ENCODE peak calls at places on chromosomes 13 and 19, in eight cellular contexts. One of them, this sample, is unnamed.

GRCh38 chr13:114047358-114047881 is 73.5 kb upstream of the C13orf46 start:
- DNase-seq in dorsolateral prefrontal cortex: no peak
- DNase-seq in IMR-90: peak
- DNase-seq in fibroblast of lung: no peak
- DNase-seq in activated naive CD4-positive, alpha-beta T cell treated with anti-CD3 and anti-CD28 coated beads for 36 hours: no peak
- DNase-seq in brain microvascular endothelial cell: no peak
- DNase-seq in aorta: no peak
- DNase-seq in activated CD8-positive, alpha-beta T cell treated with anti-CD3 and anti-CD28 coated beads for 36 hours: no peak
- DNase-seq in this sample: no peak

GRCh38 chr13:32001392-32001768 is 30.2 kb upstream of the FRY start:
- DNase-seq in aorta: no peak
- DNase-seq in brain microvascular endothelial cell: peak
- DNase-seq in fibroblast of lung: peak
- DNase-seq in activated CD8-positive, alpha-beta T cell treated with anti-CD3 and anti-CD28 coated beads for 36 hours: peak
- DNase-seq in IMR-90: peak
- DNase-seq in dorsolateral prefrontal cortex: no peak
- DNase-seq in activated naive CD4-positive, alpha-beta T cell treated with anti-CD3 and anti-CD28 coated beads for 36 hours: peak
- DNase-seq in this sample: peak

GRCh38 chr13:27006519-27007161 is 165.0 kb downstream of the USP12 start:
- DNase-seq in aorta: no peak
- DNase-seq in dorsolateral prefrontal cortex: peak
- DNase-seq in activated CD8-positive, alpha-beta T cell treated with anti-CD3 and anti-CD28 coated beads for 36 hours: peak
- DNase-seq in IMR-90: peak
- DNase-seq in brain microvascular endothelial cell: peak
- DNase-seq in activated naive CD4-positive, alpha-beta T cell treated with anti-CD3 and anti-CD28 coated beads for 36 hours: no peak
- DNase-seq in fibroblast of lung: peak
- DNase-seq in this sample: peak

GRCh38 chr13:65133094-65133493 is 2097.0 kb downstream of the PCDH9 start:
- DNase-seq in IMR-90: no peak
- DNase-seq in aorta: no peak
- DNase-seq in activated naive CD4-positive, alpha-beta T cell treated with anti-CD3 and anti-CD28 coated beads for 36 hours: no peak
- DNase-seq in brain microvascular endothelial cell: no peak
- DNase-seq in activated CD8-positive, alpha-beta T cell treated with anti-CD3 and anti-CD28 coated beads for 36 hours: no peak
- DNase-seq in dorsolateral prefrontal cortex: no peak
- DNase-seq in fibroblast of lung: no peak
- DNase-seq in this sample: no peak

GRCh38 chr13:65032825-65033224 is 2197.3 kb downstream of the PCDH9 start:
- DNase-seq in brain microvascular endothelial cell: no peak
- DNase-seq in aorta: no peak
- DNase-seq in fibroblast of lung: no peak
- DNase-seq in dorsolateral prefrontal cortex: no peak
- DNase-seq in IMR-90: no peak
- DNase-seq in activated naive CD4-positive, alpha-beta T cell treated with anti-CD3 and anti-CD28 coated beads for 36 hours: no peak
- DNase-seq in activated CD8-positive, alpha-beta T cell treated with anti-CD3 and anti-CD28 coated beads for 36 hours: no peak
- DNase-seq in this sample: no peak

GRCh38 chr13:98035373-98035772 is 81.9 kb downstream of the IPO5 start:
- DNase-seq in fibroblast of lung: no peak
- DNase-seq in dorsolateral prefrontal cortex: no peak
- DNase-seq in brain microvascular endothelial cell: no peak
- DNase-seq in activated naive CD4-positive, alpha-beta T cell treated with anti-CD3 and anti-CD28 coated beads for 36 hours: no peak
- DNase-seq in IMR-90: no peak
- DNase-seq in activated CD8-positive, alpha-beta T cell treated with anti-CD3 and anti-CD28 coated beads for 36 hours: no peak
- DNase-seq in aorta: no peak
- DNase-seq in this sample: no peak

GRCh38 chr19:30645946-30646577 is 273.9 kb downstream of the ZNF536 start:
- DNase-seq in dorsolateral prefrontal cortex: no peak
- DNase-seq in aorta: no peak
- DNase-seq in fibroblast of lung: no peak
- DNase-seq in activated CD8-positive, alpha-beta T cell treated with anti-CD3 and anti-CD28 coated beads for 36 hours: no peak
- DNase-seq in brain microvascular endothelial cell: no peak
- DNase-seq in activated naive CD4-positive, alpha-beta T cell treated with anti-CD3 and anti-CD28 coated beads for 36 hours: no peak
- DNase-seq in IMR-90: no peak
- DNase-seq in this sample: no peak

GRCh38 chr13:99374994-99375805 is 68.0 kb upstream of the GPR183 start:
- DNase-seq in activated CD8-positive, alpha-beta T cell treated with anti-CD3 and anti-CD28 coated beads for 36 hours: peak
- DNase-seq in IMR-90: no peak
- DNase-seq in dorsolateral prefrontal cortex: no peak
- DNase-seq in brain microvascular endothelial cell: no peak
- DNase-seq in aorta: peak
- DNase-seq in activated naive CD4-positive, alpha-beta T cell treated with anti-CD3 and anti-CD28 coated beads for 36 hours: no peak
- DNase-seq in fibroblast of lung: no peak
- DNase-seq in this sample: no peak

GRCh38 chr13:90918551-90918950 is 428.9 kb upstream of the MIR17HG start:
- DNase-seq in dorsolateral prefrontal cortex: no peak
- DNase-seq in IMR-90: peak
- DNase-seq in activated CD8-positive, alpha-beta T cell treated with anti-CD3 and anti-CD28 coated beads for 36 hours: no peak
- DNase-seq in aorta: no peak
- DNase-seq in brain microvascular endothelial cell: no peak
- DNase-seq in fibroblast of lung: peak
- DNase-seq in activated naive CD4-positive, alpha-beta T cell treated with anti-CD3 and anti-CD28 coated beads for 36 hours: no peak
- DNase-seq in this sample: no peak

GRCh38 chr19:38270587-38271167 is 6.3 kb downstream of the SPINT2 start:
- DNase-seq in dorsolateral prefrontal cortex: no peak
- DNase-seq in activated naive CD4-positive, alpha-beta T cell treated with anti-CD3 and anti-CD28 coated beads for 36 hours: no peak
- DNase-seq in activated CD8-positive, alpha-beta T cell treated with anti-CD3 and anti-CD28 coated beads for 36 hours: no peak
- DNase-seq in fibroblast of lung: no peak
- DNase-seq in brain microvascular endothelial cell: peak
- DNase-seq in IMR-90: peak
- DNase-seq in aorta: no peak
- DNase-seq in this sample: peak

GRCh38 chr19:23547816-23548430 is 139.1 kb downstream of the ZNF675 start:
- DNase-seq in IMR-90: no peak
- DNase-seq in activated naive CD4-positive, alpha-beta T cell treated with anti-CD3 and anti-CD28 coated beads for 36 hours: no peak
- DNase-seq in dorsolateral prefrontal cortex: no peak
- DNase-seq in activated CD8-positive, alpha-beta T cell treated with anti-CD3 and anti-CD28 coated beads for 36 hours: no peak
- DNase-seq in fibroblast of lung: no peak
- DNase-seq in aorta: no peak
- DNase-seq in brain microvascular endothelial cell: no peak
- DNase-seq in this sample: no peak

GRCh38 chr19:35346193-35347052 is 1.3 kb upstream of the FFAR1 start:
- DNase-seq in dorsolateral prefrontal cortex: peak
- DNase-seq in activated CD8-positive, alpha-beta T cell treated with anti-CD3 and anti-CD28 coated beads for 36 hours: peak
- DNase-seq in fibroblast of lung: no peak
- DNase-seq in brain microvascular endothelial cell: no peak
- DNase-seq in IMR-90: no peak
- DNase-seq in activated naive CD4-positive, alpha-beta T cell treated with anti-CD3 and anti-CD28 coated beads for 36 hours: peak
- DNase-seq in aorta: peak
- DNase-seq in this sample: no peak

GRCh38 chr13:40506592-40507446 is 159.6 kb downstream of the FOXO1 start:
- DNase-seq in activated naive CD4-positive, alpha-beta T cell treated with anti-CD3 and anti-CD28 coated beads for 36 hours: no peak
- DNase-seq in fibroblast of lung: no peak
- DNase-seq in brain microvascular endothelial cell: no peak
- DNase-seq in dorsolateral prefrontal cortex: no peak
- DNase-seq in activated CD8-positive, alpha-beta T cell treated with anti-CD3 and anti-CD28 coated beads for 36 hours: no peak
- DNase-seq in aorta: no peak
- DNase-seq in IMR-90: no peak
- DNase-seq in this sample: no peak

GRCh38 chr19:32372726-32373613 is 27.6 kb downstream of the ZNF507 start:
- DNase-seq in dorsolateral prefrontal cortex: no peak
- DNase-seq in aorta: no peak
- DNase-seq in IMR-90: no peak
- DNase-seq in brain microvascular endothelial cell: peak
- DNase-seq in activated CD8-positive, alpha-beta T cell treated with anti-CD3 and anti-CD28 coated beads for 36 hours: no peak
- DNase-seq in activated naive CD4-positive, alpha-beta T cell treated with anti-CD3 and anti-CD28 coated beads for 36 hours: no peak
- DNase-seq in fibroblast of lung: no peak
- DNase-seq in this sample: no peak

GRCh38 chr19:11263726-11264125 is 1.4 kb upstream of the DOCK6 start:
- DNase-seq in fibroblast of lung: no peak
- DNase-seq in aorta: no peak
- DNase-seq in IMR-90: no peak
- DNase-seq in dorsolateral prefrontal cortex: no peak
- DNase-seq in activated CD8-positive, alpha-beta T cell treated with anti-CD3 and anti-CD28 coated beads for 36 hours: no peak
- DNase-seq in brain microvascular endothelial cell: no peak
- DNase-seq in activated naive CD4-positive, alpha-beta T cell treated with anti-CD3 and anti-CD28 coated beads for 36 hours: no peak
- DNase-seq in this sample: no peak

GRCh38 chr13:41137951-41138350 is 5.3 kb upstream of the KBTBD6 start:
- DNase-seq in activated CD8-positive, alpha-beta T cell treated with anti-CD3 and anti-CD28 coated beads for 36 hours: no peak
- DNase-seq in dorsolateral prefrontal cortex: no peak
- DNase-seq in aorta: no peak
- DNase-seq in fibroblast of lung: peak
- DNase-seq in brain microvascular endothelial cell: peak
- DNase-seq in activated naive CD4-positive, alpha-beta T cell treated with anti-CD3 and anti-CD28 coated beads for 36 hours: no peak
- DNase-seq in IMR-90: peak
- DNase-seq in this sample: peak

GRCh38 chr13:95164830-95165229 is 136.4 kb downstream of the ABCC4 start:
- DNase-seq in aorta: no peak
- DNase-seq in dorsolateral prefrontal cortex: no peak
- DNase-seq in fibroblast of lung: no peak
- DNase-seq in activated CD8-positive, alpha-beta T cell treated with anti-CD3 and anti-CD28 coated beads for 36 hours: no peak
- DNase-seq in IMR-90: no peak
- DNase-seq in brain microvascular endothelial cell: no peak
- DNase-seq in activated naive CD4-positive, alpha-beta T cell treated with anti-CD3 and anti-CD28 coated beads for 36 hours: no peak
- DNase-seq in this sample: no peak

GRCh38 chr19:54127688-54128440 is 9.7 kb upstream of the CNOT3 start:
- DNase-seq in brain microvascular endothelial cell: no peak
- DNase-seq in aorta: no peak
- DNase-seq in activated naive CD4-positive, alpha-beta T cell treated with anti-CD3 and anti-CD28 coated beads for 36 hours: no peak
- DNase-seq in dorsolateral prefrontal cortex: no peak
- DNase-seq in activated CD8-positive, alpha-beta T cell treated with anti-CD3 and anti-CD28 coated beads for 36 hours: no peak
- DNase-seq in IMR-90: no peak
- DNase-seq in fibroblast of lung: no peak
- DNase-seq in this sample: no peak

GRCh38 chr19:33301011-33301899 is 1.1 kb downstream of the CEBPA start:
- DNase-seq in fibroblast of lung: no peak
- DNase-seq in dorsolateral prefrontal cortex: no peak
- DNase-seq in aorta: no peak
- DNase-seq in IMR-90: no peak
- DNase-seq in activated naive CD4-positive, alpha-beta T cell treated with anti-CD3 and anti-CD28 coated beads for 36 hours: no peak
- DNase-seq in activated CD8-positive, alpha-beta T cell treated with anti-CD3 and anti-CD28 coated beads for 36 hours: no peak
- DNase-seq in brain microvascular endothelial cell: no peak
- DNase-seq in this sample: peak

GRCh38 chr13:113904411-113904810 is 40.5 kb upstream of the GAS6 start:
- DNase-seq in dorsolateral prefrontal cortex: peak
- DNase-seq in IMR-90: peak
- DNase-seq in aorta: no peak
- DNase-seq in fibroblast of lung: no peak
- DNase-seq in activated naive CD4-positive, alpha-beta T cell treated with anti-CD3 and anti-CD28 coated beads for 36 hours: peak
- DNase-seq in activated CD8-positive, alpha-beta T cell treated with anti-CD3 and anti-CD28 coated beads for 36 hours: peak
- DNase-seq in brain microvascular endothelial cell: no peak
- DNase-seq in this sample: peak

GRCh38 chr13:78993792-78994191 is 334.8 kb upstream of the OBI1 start:
- DNase-seq in activated naive CD4-positive, alpha-beta T cell treated with anti-CD3 and anti-CD28 coated beads for 36 hours: no peak
- DNase-seq in aorta: no peak
- DNase-seq in brain microvascular endothelial cell: no peak
- DNase-seq in activated CD8-positive, alpha-beta T cell treated with anti-CD3 and anti-CD28 coated beads for 36 hours: no peak
- DNase-seq in fibroblast of lung: no peak
- DNase-seq in dorsolateral prefrontal cortex: no peak
- DNase-seq in IMR-90: no peak
- DNase-seq in this sample: no peak

GRCh38 chr19:33052352-33052972 is 12.2 kb downstream of the RHPN2 start:
- DNase-seq in activated CD8-positive, alpha-beta T cell treated with anti-CD3 and anti-CD28 coated beads for 36 hours: no peak
- DNase-seq in dorsolateral prefrontal cortex: no peak
- DNase-seq in brain microvascular endothelial cell: no peak
- DNase-seq in aorta: no peak
- DNase-seq in IMR-90: peak
- DNase-seq in fibroblast of lung: peak
- DNase-seq in activated naive CD4-positive, alpha-beta T cell treated with anti-CD3 and anti-CD28 coated beads for 36 hours: no peak
- DNase-seq in this sample: peak

GRCh38 chr19:49689133-49690072 is at the start of gene ADM5:
- DNase-seq in activated CD8-positive, alpha-beta T cell treated with anti-CD3 and anti-CD28 coated beads for 36 hours: peak
- DNase-seq in brain microvascular endothelial cell: no peak
- DNase-seq in activated naive CD4-positive, alpha-beta T cell treated with anti-CD3 and anti-CD28 coated beads for 36 hours: peak
- DNase-seq in fibroblast of lung: no peak
- DNase-seq in aorta: no peak
- DNase-seq in IMR-90: no peak
- DNase-seq in dorsolateral prefrontal cortex: peak
- DNase-seq in this sample: peak

GRCh38 chr13:101942535-101943157 is 459.2 kb downstream of the FGF14 start:
- DNase-seq in aorta: no peak
- DNase-seq in activated naive CD4-positive, alpha-beta T cell treated with anti-CD3 and anti-CD28 coated beads for 36 hours: no peak
- DNase-seq in brain microvascular endothelial cell: no peak
- DNase-seq in dorsolateral prefrontal cortex: no peak
- DNase-seq in IMR-90: no peak
- DNase-seq in activated CD8-positive, alpha-beta T cell treated with anti-CD3 and anti-CD28 coated beads for 36 hours: no peak
- DNase-seq in fibroblast of lung: no peak
- DNase-seq in this sample: no peak

GRCh38 chr19:6800991-6801396 is 28.5 kb downstream of the VAV1 start:
- DNase-seq in aorta: no peak
- DNase-seq in activated CD8-positive, alpha-beta T cell treated with anti-CD3 and anti-CD28 coated beads for 36 hours: peak
- DNase-seq in brain microvascular endothelial cell: peak
- DNase-seq in fibroblast of lung: no peak
- DNase-seq in IMR-90: peak
- DNase-seq in activated naive CD4-positive, alpha-beta T cell treated with anti-CD3 and anti-CD28 coated beads for 36 hours: peak
- DNase-seq in dorsolateral prefrontal cortex: no peak
- DNase-seq in this sample: peak

GRCh38 chr19:29663861-29664752 is 1.2 kb upstream of the PLEKHF1 start:
- DNase-seq in brain microvascular endothelial cell: peak
- DNase-seq in activated CD8-positive, alpha-beta T cell treated with anti-CD3 and anti-CD28 coated beads for 36 hours: no peak
- DNase-seq in activated naive CD4-positive, alpha-beta T cell treated with anti-CD3 and anti-CD28 coated beads for 36 hours: no peak
- DNase-seq in dorsolateral prefrontal cortex: no peak
- DNase-seq in fibroblast of lung: no peak
- DNase-seq in IMR-90: peak
- DNase-seq in aorta: no peak
- DNase-seq in this sample: peak

GRCh38 chr13:36341718-36342117 is 4.5 kb downstream of the SPART start:
- DNase-seq in activated CD8-positive, alpha-beta T cell treated with anti-CD3 and anti-CD28 coated beads for 36 hours: no peak
- DNase-seq in activated naive CD4-positive, alpha-beta T cell treated with anti-CD3 and anti-CD28 coated beads for 36 hours: no peak
- DNase-seq in brain microvascular endothelial cell: no peak
- DNase-seq in aorta: no peak
- DNase-seq in fibroblast of lung: peak
- DNase-seq in IMR-90: peak
- DNase-seq in dorsolateral prefrontal cortex: no peak
- DNase-seq in this sample: peak

GRCh38 chr13:112638157-112638750 is 50.3 kb upstream of the TUBGCP3 start:
- DNase-seq in activated naive CD4-positive, alpha-beta T cell treated with anti-CD3 and anti-CD28 coated beads for 36 hours: no peak
- DNase-seq in fibroblast of lung: no peak
- DNase-seq in brain microvascular endothelial cell: no peak
- DNase-seq in IMR-90: no peak
- DNase-seq in aorta: no peak
- DNase-seq in activated CD8-positive, alpha-beta T cell treated with anti-CD3 and anti-CD28 coated beads for 36 hours: no peak
- DNase-seq in dorsolateral prefrontal cortex: no peak
- DNase-seq in this sample: no peak

GRCh38 chr19:33772102-33772857 is 24.4 kb upstream of the KCTD15 start:
- DNase-seq in dorsolateral prefrontal cortex: no peak
- DNase-seq in activated naive CD4-positive, alpha-beta T cell treated with anti-CD3 and anti-CD28 coated beads for 36 hours: no peak
- DNase-seq in aorta: no peak
- DNase-seq in brain microvascular endothelial cell: no peak
- DNase-seq in IMR-90: no peak
- DNase-seq in activated CD8-positive, alpha-beta T cell treated with anti-CD3 and anti-CD28 coated beads for 36 hours: no peak
- DNase-seq in fibroblast of lung: no peak
- DNase-seq in this sample: no peak

GRCh38 chr19:11949201-11949600 is 15.6 kb upstream of the ZNF763 start:
- DNase-seq in activated naive CD4-positive, alpha-beta T cell treated with anti-CD3 and anti-CD28 coated beads for 36 hours: no peak
- DNase-seq in dorsolateral prefrontal cortex: no peak
- DNase-seq in fibroblast of lung: peak
- DNase-seq in aorta: no peak
- DNase-seq in brain microvascular endothelial cell: no peak
- DNase-seq in activated CD8-positive, alpha-beta T cell treated with anti-CD3 and anti-CD28 coated beads for 36 hours: no peak
- DNase-seq in IMR-90: peak
- DNase-seq in this sample: peak

GRCh38 chr13:66778461-66778860 is 451.7 kb downstream of the PCDH9 start:
- DNase-seq in aorta: no peak
- DNase-seq in activated CD8-positive, alpha-beta T cell treated with anti-CD3 and anti-CD28 coated beads for 36 hours: no peak
- DNase-seq in brain microvascular endothelial cell: no peak
- DNase-seq in dorsolateral prefrontal cortex: no peak
- DNase-seq in IMR-90: no peak
- DNase-seq in fibroblast of lung: peak
- DNase-seq in activated naive CD4-positive, alpha-beta T cell treated with anti-CD3 and anti-CD28 coated beads for 36 hours: no peak
- DNase-seq in this sample: no peak

GRCh38 chr13:86193281-86193680 is 394.1 kb upstream of the SLITRK6 start:
- DNase-seq in IMR-90: no peak
- DNase-seq in activated naive CD4-positive, alpha-beta T cell treated with anti-CD3 and anti-CD28 coated beads for 36 hours: no peak
- DNase-seq in brain microvascular endothelial cell: no peak
- DNase-seq in fibroblast of lung: peak
- DNase-seq in aorta: no peak
- DNase-seq in dorsolateral prefrontal cortex: no peak
- DNase-seq in activated CD8-positive, alpha-beta T cell treated with anti-CD3 and anti-CD28 coated beads for 36 hours: no peak
- DNase-seq in this sample: no peak

GRCh38 chr13:94546071-94546839 is 49.7 kb downstream of the TGDS start:
- DNase-seq in activated CD8-positive, alpha-beta T cell treated with anti-CD3 and anti-CD28 coated beads for 36 hours: no peak
- DNase-seq in brain microvascular endothelial cell: no peak
- DNase-seq in fibroblast of lung: no peak
- DNase-seq in dorsolateral prefrontal cortex: no peak
- DNase-seq in activated naive CD4-positive, alpha-beta T cell treated with anti-CD3 and anti-CD28 coated beads for 36 hours: no peak
- DNase-seq in aorta: no peak
- DNase-seq in IMR-90: no peak
- DNase-seq in this sample: no peak

GRCh38 chr19:48815870-48816501 is 5.2 kb upstream of the BCAT2 start:
- DNase-seq in aorta: no peak
- DNase-seq in IMR-90: peak
- DNase-seq in fibroblast of lung: no peak
- DNase-seq in activated naive CD4-positive, alpha-beta T cell treated with anti-CD3 and anti-CD28 coated beads for 36 hours: peak
- DNase-seq in dorsolateral prefrontal cortex: no peak
- DNase-seq in brain microvascular endothelial cell: no peak
- DNase-seq in activated CD8-positive, alpha-beta T cell treated with anti-CD3 and anti-CD28 coated beads for 36 hours: peak
- DNase-seq in this sample: peak